ENCODE peak calls at places on chromosomes 3 and 15, in ten cellular contexts. One of them, this sample, is unnamed.

GRCh38 chr3:126913524-126913923 is 69.4 kb upstream of the PLXNA1 start:
- DNase-seq in caudate nucleus: no peak
- DNase-seq in GM04504: no peak
- DNase-seq in dorsolateral prefrontal cortex: no peak
- DNase-seq in NAMALWA: no peak
- DNase-seq in NCI-H1092: no peak
- DNase-seq in WERI-Rb-1: no peak
- DNase-seq in T1000: no peak
- DNase-seq in colonic mucosa: no peak
- DNase-seq in CD4-positive, CD25-positive, alpha-beta regulatory T cell: no peak
- DNase-seq in this sample: no peak

GRCh38 chr15:60932051-60932915 is 296.8 kb downstream of the RORA start:
- DNase-seq in colonic mucosa: no peak
- DNase-seq in NAMALWA: no peak
- DNase-seq in CD4-positive, CD25-positive, alpha-beta regulatory T cell: peak
- DNase-seq in NCI-H1092: no peak
- DNase-seq in T1000: peak
- DNase-seq in GM04504: peak
- DNase-seq in WERI-Rb-1: no peak
- DNase-seq in dorsolateral prefrontal cortex: peak
- DNase-seq in caudate nucleus: no peak
- DNase-seq in this sample: no peak

GRCh38 chr3:10277115-10277625 is 15.6 kb downstream of the GHRL start:
- DNase-seq in CD4-positive, CD25-positive, alpha-beta regulatory T cell: no peak
- DNase-seq in NAMALWA: no peak
- DNase-seq in dorsolateral prefrontal cortex: no peak
- DNase-seq in GM04504: no peak
- DNase-seq in NCI-H1092: no peak
- DNase-seq in T1000: no peak
- DNase-seq in WERI-Rb-1: no peak
- DNase-seq in caudate nucleus: no peak
- DNase-seq in colonic mucosa: no peak
- DNase-seq in this sample: no peak

GRCh38 chr15:74598126-74598842 is 17.4 kb upstream of the CLK3 start:
- DNase-seq in NCI-H1092: peak
- DNase-seq in NAMALWA: peak
- DNase-seq in T1000: peak
- DNase-seq in GM04504: peak
- DNase-seq in CD4-positive, CD25-positive, alpha-beta regulatory T cell: peak
- DNase-seq in caudate nucleus: peak
- DNase-seq in dorsolateral prefrontal cortex: peak
- DNase-seq in colonic mucosa: peak
- DNase-seq in WERI-Rb-1: peak
- DNase-seq in this sample: peak

GRCh38 chr3:147191795-147192385 is 214.5 kb downstream of the ZIC4 start:
- DNase-seq in colonic mucosa: peak
- DNase-seq in CD4-positive, CD25-positive, alpha-beta regulatory T cell: no peak
- DNase-seq in dorsolateral prefrontal cortex: no peak
- DNase-seq in WERI-Rb-1: peak
- DNase-seq in GM04504: peak
- DNase-seq in NCI-H1092: no peak
- DNase-seq in caudate nucleus: no peak
- DNase-seq in T1000: peak
- DNase-seq in NAMALWA: peak
- DNase-seq in this sample: peak

GRCh38 chr3:160384639-160385312 is 14.2 kb downstream of the IFT80 start:
- DNase-seq in colonic mucosa: no peak
- DNase-seq in GM04504: no peak
- DNase-seq in WERI-Rb-1: no peak
- DNase-seq in CD4-positive, CD25-positive, alpha-beta regulatory T cell: no peak
- DNase-seq in dorsolateral prefrontal cortex: no peak
- DNase-seq in T1000: no peak
- DNase-seq in caudate nucleus: no peak
- DNase-seq in NCI-H1092: no peak
- DNase-seq in NAMALWA: no peak
- DNase-seq in this sample: no peak

GRCh38 chr15:58513681-58514336 is 82.0 kb downstream of the LIPC start:
- DNase-seq in WERI-Rb-1: no peak
- DNase-seq in caudate nucleus: no peak
- DNase-seq in dorsolateral prefrontal cortex: no peak
- DNase-seq in colonic mucosa: no peak
- DNase-seq in T1000: no peak
- DNase-seq in GM04504: no peak
- DNase-seq in NAMALWA: no peak
- DNase-seq in NCI-H1092: peak
- DNase-seq in CD4-positive, CD25-positive, alpha-beta regulatory T cell: no peak
- DNase-seq in this sample: no peak

GRCh38 chr3:12371525-12372140 is 82.8 kb downstream of the PPARG start:
- DNase-seq in NCI-H1092: no peak
- DNase-seq in GM04504: no peak
- DNase-seq in colonic mucosa: no peak
- DNase-seq in T1000: no peak
- DNase-seq in WERI-Rb-1: no peak
- DNase-seq in NAMALWA: no peak
- DNase-seq in caudate nucleus: no peak
- DNase-seq in dorsolateral prefrontal cortex: no peak
- DNase-seq in CD4-positive, CD25-positive, alpha-beta regulatory T cell: no peak
- DNase-seq in this sample: no peak

GRCh38 chr15:99264125-99264524 is 12.8 kb downstream of the LRRC28 start:
- DNase-seq in WERI-Rb-1: no peak
- DNase-seq in GM04504: no peak
- DNase-seq in NAMALWA: no peak
- DNase-seq in caudate nucleus: no peak
- DNase-seq in CD4-positive, CD25-positive, alpha-beta regulatory T cell: no peak
- DNase-seq in colonic mucosa: no peak
- DNase-seq in dorsolateral prefrontal cortex: no peak
- DNase-seq in NCI-H1092: no peak
- DNase-seq in T1000: no peak
- DNase-seq in this sample: no peak

This sample was measured in glutamatergic neuron.